ENCODE peak calls at places on chromosomes 12 and 14, in eight cellular contexts. M, H, B, G, N, U, I and Z are unnamed samples.

GRCh38 chr14:71060795-71061455 is 153.7 kb downstream of the PCNX1 start:
- DNase-seq in M (no peak), H (no peak), B (no peak), G (peak; percentile 58), N (no peak), U (no peak), I (peak; percentile 16), Z (no peak)

GRCh38 chr12:108821407-108822397 is 35.7 kb downstream of the SSH1 start:
- DNase-seq in M (no peak), H (peak; percentile 74), B (no peak), G (no peak), N (peak; percentile 40), U (no peak), I (peak; percentile 61), Z (peak; percentile 49)

GRCh38 chr12:126708492-126708896 is 1558.5 kb upstream of the TMEM132C start:
- DNase-seq in M (no peak), H (no peak), B (no peak), G (peak; percentile 95), N (no peak), U (no peak), I (no peak), Z (peak; percentile 2)

GRCh38 chr14:24137529-24138395 is 1.8 kb downstream of the PSME1 start:
- DNase-seq in M (no peak), H (no peak), B (no peak), G (no peak), N (no peak), U (no peak), I (no peak), Z (no peak)

GRCh38 chr14:71063351-71063750 is 156.1 kb downstream of the PCNX1 start:
- DNase-seq in M (no peak), H (no peak), B (no peak), G (no peak), N (no peak), U (no peak), I (no peak), Z (no peak)

GRCh38 chr12:12600659-12601058 is 11.0 kb upstream of the CREBL2 start:
- DNase-seq in M (no peak), H (no peak), B (no peak), G (no peak), N (no peak), U (no peak), I (no peak), Z (no peak)

GRCh38 chr12:38456769-38457168 is 140.2 kb downstream of the ALG10B start:
- DNase-seq in M (no peak), H (no peak), B (no peak), G (no peak), N (peak; percentile 48), U (no peak), I (no peak), Z (no peak)

GRCh38 chr12:90152897-90153624 is 444.4 kb upstream of the ATP2B1 start:
- DNase-seq in M (no peak), H (no peak), B (no peak), G (no peak), N (no peak), U (peak; percentile 11), I (no peak), Z (peak; percentile 15)

GRCh38 chr12:132185698-132186097 is 41.4 kb downstream of the NOC4L start:
- DNase-seq in M (no peak), H (no peak), B (no peak), G (no peak), N (no peak), U (no peak), I (no peak), Z (no peak)

GRCh38 chr12:101592931-101593330 is 1.8 kb upstream of the MYBPC1 start:
- DNase-seq in M (no peak), H (no peak), B (no peak), G (no peak), N (no peak), U (no peak), I (no peak), Z (no peak)

GRCh38 chr14:72766296-72766695 is 127.6 kb downstream of the DPF3 start:
- DNase-seq in M (no peak), H (no peak), B (no peak), G (no peak), N (no peak), U (no peak), I (no peak), Z (no peak)

GRCh38 chr12:40010899-40011774 is 94.7 kb downstream of the SLC2A13 start:
- DNase-seq in M (no peak), H (no peak), B (no peak), G (peak; percentile 86), N (peak; percentile 64), U (peak; percentile 84), I (peak; percentile 67), Z (peak; percentile 80)

DNA sequence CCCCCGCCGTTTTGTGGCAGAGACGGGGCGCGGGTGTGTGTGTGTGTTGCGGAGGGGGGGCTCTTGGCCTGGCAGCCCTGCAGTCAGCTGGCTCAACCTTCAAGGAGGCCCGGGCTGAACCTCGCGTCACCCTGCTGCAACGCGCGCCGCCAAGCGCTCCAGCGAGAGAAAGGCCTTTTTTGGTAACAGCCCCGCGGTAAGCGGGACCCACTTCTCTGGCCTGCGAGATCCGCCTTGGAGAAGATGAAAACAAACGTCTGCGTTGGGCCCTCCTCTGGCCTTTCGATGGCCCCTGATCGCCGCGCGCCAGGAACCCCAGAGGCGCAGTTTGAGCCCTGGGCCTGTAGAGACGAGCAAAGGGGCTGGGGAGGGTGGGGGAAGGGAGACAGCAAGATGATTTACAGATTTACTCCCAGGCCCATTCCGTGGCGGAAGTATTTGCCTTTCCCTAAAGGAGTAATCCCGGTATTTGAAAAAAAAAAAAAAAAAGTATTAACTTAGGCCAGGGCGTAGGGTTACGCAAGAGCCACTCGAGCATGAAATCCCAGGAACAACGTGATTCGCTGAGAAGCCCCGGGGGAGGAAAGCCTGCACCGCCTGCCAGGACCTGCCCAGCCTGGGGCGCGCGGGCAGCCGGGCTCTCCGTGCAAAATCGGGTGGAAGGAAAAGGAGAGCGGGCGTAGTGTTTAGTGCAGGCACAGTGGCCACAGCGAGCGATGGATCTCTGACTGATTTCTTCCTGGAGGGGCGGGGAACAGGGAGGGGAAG is 4.5 kb upstream of the IRF2BPL start:
- DNase-seq in M (peak; percentile 93), H (peak; percentile 95), B (peak; percentile 51), G (peak; percentile 100), N (peak; percentile 98), U (peak; percentile 100), I (peak; percentile 91), Z (peak; percentile 86)
- TF ChIP-seq CTCF in M (peak; percentile 9), H (no peak), B (no peak), G (peak; percentile 26), N (peak; percentile 29), U (peak; percentile 6), I (peak; percentile 32), Z (peak; percentile 0)

DNA sequence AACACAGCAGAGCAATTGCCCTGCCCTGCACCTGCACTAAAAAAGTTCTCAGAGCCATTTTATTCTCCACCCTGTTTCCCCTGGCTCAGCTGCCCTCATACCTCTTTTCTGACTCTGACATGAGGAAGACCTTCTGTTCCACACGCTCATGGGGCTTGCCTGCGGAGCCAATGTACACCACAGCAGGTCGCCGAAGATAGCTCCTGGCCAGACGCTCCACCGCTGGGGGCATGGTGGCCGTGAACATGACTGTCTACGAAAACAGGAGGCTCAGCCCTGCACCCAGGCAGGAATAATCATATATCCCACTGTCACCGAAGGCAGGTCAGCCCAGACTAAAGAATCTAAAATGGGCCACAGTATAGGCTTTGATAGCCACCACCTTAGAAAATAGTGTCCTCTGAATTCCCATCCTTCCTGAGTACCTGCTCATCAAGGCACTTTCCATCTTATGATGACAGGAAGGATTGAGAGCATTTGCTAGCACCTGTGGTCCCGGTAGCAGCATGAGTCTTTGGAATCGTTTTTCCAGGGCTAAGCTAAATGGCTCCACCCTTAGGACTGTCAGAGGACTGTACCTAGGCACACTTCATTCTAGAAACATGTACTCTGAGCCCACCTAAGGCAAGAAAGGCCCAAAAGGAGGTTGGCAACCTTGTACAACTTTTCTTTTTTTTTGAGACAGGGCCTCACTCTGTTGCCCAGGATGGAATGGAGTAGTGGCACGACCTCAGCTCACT is 14.2 kb downstream of the CACNB3 start:
- DNase-seq in M (no peak), H (no peak), B (no peak), G (no peak), N (no peak), U (no peak), I (no peak), Z (no peak)
- H3K4me3 ChIP-seq in M (no peak overlapping the region), H (no peak overlapping the region), B (no peak overlapping the region), G (no peak overlapping the region), N (no peak overlapping the region), U (no peak overlapping the region), I (no peak overlapping the region), Z (no peak overlapping the region)

DNA sequence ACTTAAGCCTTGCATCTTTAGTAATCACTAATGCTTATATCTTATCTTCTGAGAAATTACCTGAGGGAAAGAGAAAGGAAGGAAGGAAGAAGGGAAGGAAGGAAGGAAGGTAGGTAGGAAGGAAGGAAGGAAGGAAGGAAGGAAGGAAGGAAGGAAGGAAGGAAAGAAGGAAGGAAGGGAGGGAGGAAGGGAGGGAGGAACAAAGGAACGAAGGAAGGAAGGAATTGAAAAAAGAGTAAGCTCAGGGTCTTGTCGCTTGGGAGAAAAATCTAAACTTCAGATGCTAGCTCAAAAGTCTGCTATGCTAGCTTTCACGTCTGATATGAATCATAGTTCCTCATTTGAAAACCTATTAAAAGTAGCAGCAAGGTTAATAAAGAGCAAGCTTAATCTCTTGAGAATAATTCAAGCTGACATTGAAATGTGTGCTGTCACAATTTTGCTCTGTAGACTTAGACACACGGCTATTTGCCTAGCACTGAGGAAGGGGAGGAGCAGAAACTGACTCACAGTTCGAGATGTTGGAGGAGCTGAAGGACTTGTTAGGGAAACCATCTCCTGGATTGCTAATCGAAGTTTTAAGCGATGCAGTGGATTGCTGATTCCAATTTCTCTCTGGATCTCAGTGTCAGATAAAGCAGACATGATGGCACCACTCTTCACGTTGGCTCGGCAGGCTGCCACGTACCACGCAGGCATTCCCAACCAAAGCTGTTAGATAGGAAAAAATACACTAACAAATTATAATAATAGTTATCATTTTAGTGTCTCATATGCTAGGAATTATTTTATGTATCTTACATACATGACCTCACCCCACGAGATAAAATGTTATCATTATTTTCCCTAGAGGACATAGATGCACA is 216.7 kb downstream of the ACSS3 start:
- DNase-seq in M (no peak), H (no peak), B (no peak), G (no peak), N (no peak), U (no peak), I (no peak), Z (peak; percentile 18)
- TF ChIP-seq CTCF in M (no peak), H (no peak), B (no peak), G (no peak), N (no peak), U (no peak), I (no peak), Z (no peak)

GRCh38 chr14:102544034-102544744 is 34.6 kb upstream of the ANKRD9 start:
- DNase-seq in M (no peak), H (no peak), B (no peak), G (no peak), N (no peak), U (no peak), I (no peak), Z (no peak)
- H3K4me3 ChIP-seq in M (peak overlapping the region; percentile 18), H (peak overlapping the region; percentile 23), B (peak overlapping the region; percentile 39), G (no peak overlapping the region), N (no peak overlapping the region), U (no peak overlapping the region), I (no peak overlapping the region), Z (no peak overlapping the region)

DNA sequence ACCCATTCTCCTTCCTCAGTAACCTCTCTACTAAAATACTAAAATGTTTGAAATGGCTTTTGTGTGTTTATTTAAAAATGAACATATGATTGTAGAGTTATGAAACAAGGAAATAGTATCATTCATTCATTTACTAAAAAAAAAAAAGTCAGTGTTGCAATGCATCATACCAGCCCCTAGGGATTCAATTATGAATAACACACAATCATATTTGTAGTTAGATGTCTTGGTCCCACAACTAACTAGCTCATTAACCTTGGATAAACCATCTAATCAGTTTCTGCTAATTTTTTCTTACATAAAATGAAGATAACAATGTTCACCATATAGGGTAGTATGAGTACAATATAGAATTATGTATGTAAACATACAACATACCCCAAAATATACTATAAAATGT is 183.2 kb downstream of the GRIN2B start:
- DNase-seq in M (no peak), H (no peak), B (no peak), G (no peak), N (no peak), U (no peak), I (no peak), Z (no peak)
- TF ChIP-seq CTCF in M (no peak), H (no peak), B (no peak), G (no peak), N (no peak), U (no peak), I (no peak), Z (no peak)